ENCODE peak calls at places on chromosomes 2 and 18, in five cellular contexts. D, V, W, G and B are unnamed samples.

GRCh38 chr2:182066439-182067061 is 80.9 kb downstream of the PPP1R1C start:
- DNase-seq in D (no peak), V (no peak), W (no peak), G (peak), B (no peak)

GRCh38 chr2:73283545-73284295 is 558 bp downstream of the FBXO41 start:
- DNase-seq in D (no peak), V (peak), W (no peak), G (no peak), B (no peak)

GRCh38 chr2:59889305-59889704 is 664.1 kb downstream of the BCL11A start:
- DNase-seq in D (no peak), V (no peak), W (no peak), G (no peak), B (no peak)

GRCh38 chr18:72107647-72108046 is 436.5 kb downstream of the CBLN2 start:
- DNase-seq in D (peak), V (peak), W (no peak), G (no peak), B (peak)

GRCh38 chr2:153230977-153231376 is 247.6 kb downstream of the RPRM start:
- DNase-seq in D (no peak), V (no peak), W (no peak), G (no peak), B (no peak)

GRCh38 chr18:79624356-79624961 is 55.1 kb upstream of the CTDP1 start:
- DNase-seq in D (no peak), V (no peak), W (no peak), G (no peak), B (no peak)

GRCh38 chr2:122643725-122644329 is 888.4 kb downstream of the TSN start:
- DNase-seq in D (no peak), V (no peak), W (no peak), G (peak), B (no peak)

GRCh38 chr2:113282747-113283533 is 4.2 kb upstream of the PAX8 start:
- DNase-seq in D (no peak), V (peak), W (peak), G (no peak), B (peak)

GRCh38 chr2:204407209-204408070 is 137.8 kb upstream of the PARD3B start:
- DNase-seq in D (no peak), V (no peak), W (peak), G (no peak), B (no peak)

GRCh38 chr2:146317959-146318358 is 1526.9 kb upstream of the ACVR2A start:
- DNase-seq in D (no peak), V (no peak), W (no peak), G (peak), B (no peak)

GRCh38 chr18:46915800-46916550 is 1.3 kb downstream of the PIAS2 start:
- DNase-seq in D (no peak), V (no peak), W (no peak), G (no peak), B (no peak)

GRCh38 chr2:88307817-88308216 is 137.7 kb downstream of the THNSL2 start:
- DNase-seq in D (no peak), V (no peak), W (peak), G (no peak), B (peak)

GRCh38 chr2:25250331-25251031 is 82.1 kb upstream of the POMC start:
- DNase-seq in D (no peak), V (no peak), W (peak), G (peak), B (no peak)

GRCh38 chr2:213119061-213119809 is 32.2 kb downstream of the IKZF2 start:
- DNase-seq in D (no peak), V (no peak), W (no peak), G (no peak), B (no peak)

GRCh38 chr2:111685342-111685741 is 198.7 kb downstream of the ANAPC1 start:
- DNase-seq in D (no peak), V (no peak), W (no peak), G (no peak), B (no peak)

GRCh38 chr2:134679740-134680139 is 39.1 kb downstream of the TMEM163 start:
- DNase-seq in D (no peak), V (no peak), W (peak), G (no peak), B (no peak)

GRCh38 chr2:173087214-173087581 is 11.6 kb downstream of the MAP3K20 start:
- DNase-seq in D (no peak), V (no peak), W (no peak), G (peak), B (no peak)
- H3K18ac ChIP-seq in D (no peak), V (no peak), W (no peak), G (no peak), B (no peak)

GRCh38 chr18:45590546-45590945 is 24.7 kb upstream of the SLC14A2 start:
- DNase-seq in D (no peak), V (no peak), W (no peak), G (no peak), B (no peak)

GRCh38 chr18:45590060-45590537 is 25.2 kb upstream of the SLC14A2 start:
- DNase-seq in D (no peak), V (no peak), W (no peak), G (no peak), B (no peak)

GRCh38 chr18:45588284-45588683 is 27.0 kb upstream of the SLC14A2 start:
- DNase-seq in D (no peak), V (no peak), W (no peak), G (no peak), B (no peak)

GRCh38 chr18:45589559-45590041 is 25.7 kb upstream of the SLC14A2 start:
- DNase-seq in D (no peak), V (no peak), W (no peak), G (no peak), B (no peak)

GRCh38 chr18:45588831-45589558 is 26.3 kb upstream of the SLC14A2 start:
- DNase-seq in D (no peak), V (no peak), W (no peak), G (no peak), B (no peak)
- H3K14ac ChIP-seq in D (no peak), V (no peak), W (no peak), G (no peak), B (no peak)

DNA sequence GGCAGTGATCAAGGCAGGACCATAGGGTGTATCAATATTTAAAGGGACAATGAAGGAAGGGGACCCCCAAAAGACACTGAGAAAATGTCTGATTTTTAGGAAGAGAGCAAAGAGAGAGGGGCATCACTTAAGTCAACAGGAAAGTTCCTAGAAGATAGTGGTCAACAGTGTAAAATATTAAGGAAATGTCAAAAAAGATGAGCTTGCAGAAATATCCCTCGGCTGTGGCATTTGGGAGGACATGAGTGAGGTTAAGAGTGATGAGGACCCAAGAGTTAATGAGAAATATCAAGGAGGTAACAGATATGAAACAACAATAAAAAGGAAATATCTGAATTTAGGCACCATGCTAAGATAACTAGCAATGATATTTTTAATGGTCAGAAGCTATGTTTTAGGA is 339.6 kb downstream of the TGIF1 start:
- DNase-seq in D (no peak), V (no peak), W (no peak), G (no peak), B (no peak)
- H2BK12ac ChIP-seq in D (no peak), V (no peak), W (no peak), G (no peak), B (no peak)

DNA sequence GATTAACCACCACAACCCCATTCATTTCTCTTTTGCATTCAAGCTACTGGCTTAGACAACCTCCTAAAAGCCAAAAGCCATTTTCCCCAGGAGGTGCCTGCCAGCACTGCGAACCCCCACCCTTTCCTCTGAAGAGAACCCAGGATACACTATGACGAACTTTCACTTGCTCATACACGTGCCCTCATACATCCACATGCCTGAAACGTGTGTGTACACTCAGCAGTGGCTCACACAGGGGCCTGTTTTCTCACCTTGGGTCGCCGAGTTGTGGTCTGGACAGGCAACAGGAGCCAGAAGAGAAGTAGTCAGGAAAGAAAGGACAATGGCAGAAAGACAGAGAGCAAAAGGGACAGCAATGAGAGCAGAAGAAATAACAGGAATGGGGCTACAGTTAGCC is 7.4 kb downstream of the DCTN1 start:
- DNase-seq in D (no peak), V (no peak), W (no peak), G (no peak), B (no peak)
- H3K18ac ChIP-seq in D (no peak), V (no peak), W (no peak), G (no peak), B (no peak)

GRCh38 chr2:68737717-68738116 is 3.1 kb downstream of the ARHGAP25 start:
- DNase-seq in D (no peak), V (no peak), W (no peak), G (peak), B (no peak)
- H3K14ac ChIP-seq in D (no peak), V (no peak), W (no peak), G (no peak), B (no peak)

DNA sequence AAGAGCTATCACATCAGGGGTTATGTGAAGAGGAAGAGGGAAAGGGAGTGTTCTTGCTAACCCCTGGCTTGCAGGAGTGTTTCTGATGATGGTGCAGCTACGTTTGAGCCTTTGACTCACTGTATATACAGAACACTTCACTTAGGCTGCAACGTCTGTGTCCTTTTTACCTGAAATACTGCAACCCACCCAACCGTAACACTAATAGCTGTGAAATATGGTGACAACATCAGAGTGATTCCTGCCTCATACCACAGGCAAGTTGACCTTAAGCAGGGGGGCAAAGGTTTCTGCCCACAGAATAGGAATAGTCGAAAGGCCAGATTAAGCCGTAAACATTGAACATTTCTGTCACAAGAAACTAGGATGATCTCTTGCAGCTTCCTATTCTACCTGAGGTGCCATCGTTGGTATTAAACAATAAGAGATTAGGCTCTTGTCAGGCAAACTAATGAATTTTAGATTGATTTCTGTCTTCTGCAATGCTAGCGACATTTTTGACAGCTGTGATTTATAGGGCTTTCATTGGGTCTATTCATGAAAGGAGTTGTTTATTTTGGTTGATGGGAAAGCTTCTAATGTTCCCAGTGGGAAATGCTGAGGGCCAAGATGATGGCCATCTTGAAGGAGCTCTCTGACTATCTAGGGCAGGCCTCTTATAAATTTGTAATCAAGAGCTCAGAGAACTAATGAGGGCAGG is 316.8 kb downstream of the PIK3C3 start:
- DNase-seq in D (no peak), V (no peak), W (no peak), G (no peak), B (no peak)
- H2BK12ac ChIP-seq in D (no peak), V (no peak), W (no peak), G (no peak), B (no peak)

GRCh38 chr2:18362696-18363095 is 197.8 kb downstream of the RDH14 start:
- DNase-seq in D (no peak), V (no peak), W (peak), G (peak), B (no peak)
- H3K18ac ChIP-seq in D (no peak), V (no peak), W (no peak), G (no peak), B (no peak)

GRCh38 chr2:137862651-137863050 is 101.6 kb upstream of the HNMT start:
- DNase-seq in D (peak), V (no peak), W (no peak), G (no peak), B (no peak)

GRCh38 chr2:137870682-137871081 is 93.6 kb upstream of the HNMT start:
- DNase-seq in D (no peak), V (no peak), W (no peak), G (no peak), B (no peak)

DNA sequence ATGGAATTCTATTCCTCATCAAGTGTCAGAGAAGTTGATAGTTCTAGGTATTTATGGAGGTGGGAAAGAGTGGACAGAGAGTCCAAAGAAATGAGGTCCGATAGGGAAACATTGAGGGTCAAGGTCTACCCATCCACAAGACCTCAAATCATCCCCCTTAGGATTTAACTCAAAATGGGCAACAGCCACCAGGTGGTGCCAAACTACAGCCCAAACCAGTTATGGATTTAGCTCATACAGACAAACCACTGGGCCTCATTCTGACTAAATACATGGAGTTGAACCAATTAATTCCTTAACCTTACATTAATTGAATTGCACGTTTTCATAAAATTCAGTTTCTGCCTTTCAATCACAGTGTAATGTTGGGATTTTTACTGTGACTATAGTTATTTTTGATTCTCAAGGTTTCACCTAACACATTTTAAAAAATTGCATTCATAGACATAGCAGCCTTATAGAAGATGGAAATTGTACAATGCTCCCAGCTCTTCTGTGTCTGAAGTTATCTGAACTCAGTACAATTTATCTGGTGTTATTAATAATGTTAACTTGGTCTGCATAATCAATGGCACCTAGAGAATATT is 98.2 kb upstream of the HNMT start:
- DNase-seq in D (peak), V (peak), W (peak), G (peak), B (peak)
- H3K14ac ChIP-seq in D (no peak), V (no peak), W (no peak), G (no peak), B (no peak)

GRCh38 chr18:25351280-25351772 is 640 bp downstream of the ZNF521 start:
- DNase-seq in D (peak), V (no peak), W (no peak), G (peak), B (no peak)

GRCh38 chr18:25348361-25349130 is 3.4 kb downstream of the ZNF521 start:
- DNase-seq in D (no peak), V (no peak), W (no peak), G (no peak), B (no peak)

GRCh38 chr18:25350561-25351201 is 1.3 kb downstream of the ZNF521 start:
- DNase-seq in D (peak), V (peak), W (no peak), G (peak), B (peak)

GRCh38 chr18:25349926-25350560 is 1.9 kb downstream of the ZNF521 start:
- DNase-seq in D (peak), V (peak), W (no peak), G (peak), B (peak)

DNA sequence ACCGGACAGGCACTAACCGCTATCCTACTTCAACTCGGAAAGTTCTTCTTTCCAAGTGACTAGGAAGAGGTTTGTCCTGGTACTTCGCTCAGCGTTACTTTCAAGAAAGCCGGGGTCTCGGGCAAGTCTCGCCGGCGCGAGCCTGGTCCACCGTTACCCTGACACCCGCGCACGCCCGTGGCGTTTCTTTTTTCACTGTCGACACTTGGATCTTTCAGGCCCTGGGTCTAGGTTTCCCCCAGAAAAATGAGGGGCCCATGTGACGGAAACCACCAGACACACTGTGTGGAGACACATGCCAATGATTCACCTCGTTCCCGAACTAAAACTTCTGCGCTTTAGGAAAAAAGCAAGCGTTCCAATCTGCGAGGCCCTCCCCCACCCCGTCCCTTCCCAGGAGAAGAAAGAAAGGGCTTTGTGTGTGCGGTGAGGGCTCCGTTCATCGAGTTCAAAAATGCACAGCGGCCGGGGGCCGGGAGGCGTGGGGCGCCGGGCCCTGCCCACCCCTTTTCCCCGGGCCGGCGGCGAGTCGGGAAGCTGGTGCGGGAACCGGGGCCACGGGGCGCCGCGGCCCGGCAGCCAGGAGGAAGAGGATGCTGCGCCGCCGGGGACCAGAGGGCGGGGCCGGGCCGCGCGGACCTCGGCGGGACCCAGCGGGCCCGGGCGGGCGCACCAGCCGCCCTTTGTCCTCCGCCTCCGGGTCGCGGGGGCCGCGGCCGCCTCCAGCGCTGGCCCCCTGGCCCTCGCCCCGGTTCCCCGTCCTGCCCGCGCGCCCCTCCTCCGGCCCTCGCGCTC is 2.6 kb downstream of the ZNF521 start:
- DNase-seq in D (peak), V (peak), W (no peak), G (peak), B (peak)
- H2BK12ac ChIP-seq in D (no peak), V (no peak), W (no peak), G (no peak), B (no peak)

DNA sequence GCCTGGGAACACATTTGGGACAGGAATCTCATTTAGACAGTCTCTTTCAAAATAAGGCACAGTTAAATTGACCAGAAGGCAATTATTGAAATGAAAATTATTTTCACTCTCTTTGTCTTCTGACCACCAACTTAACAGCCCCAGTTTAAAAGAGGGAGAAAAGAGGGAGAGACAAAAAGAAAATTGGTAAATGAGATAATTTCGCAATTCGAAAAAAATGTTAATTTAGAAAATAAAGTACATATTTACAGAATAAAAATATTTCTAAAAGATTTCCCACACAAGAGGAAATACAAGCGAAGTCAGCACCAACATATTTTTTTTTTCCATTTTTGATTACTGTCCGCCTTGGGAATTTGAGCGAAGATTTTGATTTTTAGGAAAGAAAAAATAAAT is 4.8 kb downstream of the SP9 start:
- DNase-seq in D (no peak), V (no peak), W (no peak), G (no peak), B (no peak)
- H3K18ac ChIP-seq in D (no peak), V (no peak), W (no peak), G (no peak), B (no peak)